ENCODE peak calls at places on chromosomes 16 and 17, in eight cellular contexts. B, J, T, V, U, G, E and Z are unnamed samples.

GRCh38 chr17:13594310-13594709 is 7.4 kb downstream of the HS3ST3A1 start:
- DNase-seq in B (no peak), J (no peak), T (no peak), V (no peak), U (no peak), G (no peak), E (no peak), Z (no peak)

GRCh38 chr17:58321571-58322525 is 6.7 kb downstream of the TSPOAP1 start:
- DNase-seq in B (no peak), J (no peak), T (no peak), V (no peak), U (no peak), G (no peak), E (no peak), Z (peak; percentile 62)

GRCh38 chr17:76497979-76498885 is 3.0 kb downstream of the RHBDF2 start:
- DNase-seq in B (peak; percentile 80), J (peak; percentile 82), T (no peak), V (peak; percentile 62), U (peak; percentile 70), G (no peak), E (no peak), Z (peak; percentile 89)

GRCh38 chr16:85708338-85708737 is 19.6 kb upstream of the GINS2 start:
- DNase-seq in B (no peak), J (no peak), T (no peak), V (no peak), U (no peak), G (no peak), E (no peak), Z (no peak)

GRCh38 chr17:2816688-2817087 is 20.4 kb downstream of the RAP1GAP2 start:
- DNase-seq in B (no peak), J (no peak), T (no peak), V (no peak), U (no peak), G (no peak), E (no peak), Z (no peak)

GRCh38 chr16:12362482-12363458 is 386.2 kb downstream of the SNX29 start:
- DNase-seq in B (no peak), J (no peak), T (no peak), V (peak; percentile 61), U (peak; percentile 34), G (no peak), E (no peak), Z (no peak)

GRCh38 chr16:27455700-27456099 is 53.7 kb downstream of the IL21R start:
- DNase-seq in B (no peak), J (no peak), T (no peak), V (no peak), U (no peak), G (no peak), E (no peak), Z (no peak)

GRCh38 chr16:26433807-26434206 is 632.9 kb upstream of the C16orf82 start:
- DNase-seq in B (no peak), J (no peak), T (no peak), V (no peak), U (no peak), G (no peak), E (no peak), Z (no peak)

GRCh38 chr16:728890-729744 is 2.2 kb downstream of the HAGHL start:
- DNase-seq in B (no peak), J (peak; percentile 67), T (no peak), V (no peak), U (no peak), G (no peak), E (no peak), Z (peak; percentile 81)

GRCh38 chr17:58060596-58061191 is 22.5 kb upstream of the DYNLL2 start:
- DNase-seq in B (no peak), J (no peak), T (no peak), V (peak; percentile 45), U (no peak), G (no peak), E (no peak), Z (peak; percentile 61)

GRCh38 chr17:2975469-2975958 is 87.9 kb downstream of the OR1D5 start:
- DNase-seq in B (peak; percentile 80), J (no peak), T (no peak), V (peak; percentile 26), U (no peak), G (peak; percentile 90), E (no peak), Z (no peak)

GRCh38 chr16:53266156-53266555 is 168.1 kb upstream of the RBL2 start:
- DNase-seq in B (no peak), J (no peak), T (no peak), V (no peak), U (no peak), G (no peak), E (no peak), Z (no peak)

GRCh38 chr17:30433514-30433913 is 43.7 kb upstream of the GOSR1 start:
- DNase-seq in B (peak; percentile 64), J (no peak), T (no peak), V (no peak), U (no peak), G (peak; percentile 37), E (no peak), Z (no peak)